ENCODE peak calls at places on chromosomes 6 and 20, in eight cellular contexts. One of them, this sample, is unnamed.
A peak's percentile ranks its signal among the peaks of the same experiment; 100 is the strongest.

GRCh38 chr6:167512926-167513325 is 188.0 kb downstream of the TTLL2 start:
- DNase-seq in fibroblast of pulmonary artery: no peak
- DNase-seq in HFFc6: no peak
- DNase-seq in WTC11: no peak
- DNase-seq in astrocyte of the cerebellum: no peak
- DNase-seq in astrocyte of the spinal cord: no peak
- DNase-seq in tibial artery: no peak
- DNase-seq in PC-9: no peak
- DNase-seq in this sample: no peak

GRCh38 chr6:20708367-20709124 is 174.3 kb downstream of the CDKAL1 start:
- DNase-seq in fibroblast of pulmonary artery: no peak
- DNase-seq in HFFc6: no peak
- DNase-seq in WTC11: no peak
- DNase-seq in astrocyte of the cerebellum: peak; percentile 74
- DNase-seq in astrocyte of the spinal cord: peak; percentile 67
- DNase-seq in tibial artery: no peak
- DNase-seq in PC-9: no peak
- DNase-seq in this sample: no peak

GRCh38 chr6:13009031-13009430 is 292.5 kb downstream of the PHACTR1 start:
- DNase-seq in fibroblast of pulmonary artery: no peak
- DNase-seq in HFFc6: no peak
- DNase-seq in WTC11: no peak
- DNase-seq in astrocyte of the cerebellum: no peak
- DNase-seq in astrocyte of the spinal cord: no peak
- DNase-seq in tibial artery: no peak
- DNase-seq in PC-9: no peak
- DNase-seq in this sample: no peak

GRCh38 chr20:38692436-38693411 is 31.6 kb upstream of the SLC32A1 start:
- DNase-seq in fibroblast of pulmonary artery: peak; percentile 82
- DNase-seq in HFFc6: peak; percentile 54
- DNase-seq in WTC11: peak; percentile 93
- DNase-seq in astrocyte of the cerebellum: peak; percentile 70
- DNase-seq in astrocyte of the spinal cord: peak; percentile 72
- DNase-seq in tibial artery: peak; percentile 52
- DNase-seq in PC-9: peak; percentile 50
- DNase-seq in this sample: peak; percentile 11

GRCh38 chr6:121639041-121639440 is 203.6 kb downstream of the GJA1 start:
- DNase-seq in fibroblast of pulmonary artery: no peak
- DNase-seq in HFFc6: no peak
- DNase-seq in WTC11: no peak
- DNase-seq in astrocyte of the cerebellum: no peak
- DNase-seq in astrocyte of the spinal cord: no peak
- DNase-seq in tibial artery: no peak
- DNase-seq in PC-9: no peak
- DNase-seq in this sample: no peak

GRCh38 chr20:20138301-20139064 is 86.2 kb downstream of the CFAP61 start:
- DNase-seq in fibroblast of pulmonary artery: no peak
- DNase-seq in HFFc6: no peak
- DNase-seq in WTC11: no peak
- DNase-seq in astrocyte of the cerebellum: no peak
- DNase-seq in astrocyte of the spinal cord: no peak
- DNase-seq in tibial artery: no peak
- DNase-seq in PC-9: no peak
- DNase-seq in this sample: no peak

GRCh38 chr6:101268541-101268940 is 125.0 kb upstream of the GRIK2 start:
- DNase-seq in fibroblast of pulmonary artery: no peak
- DNase-seq in HFFc6: peak; percentile 30
- DNase-seq in WTC11: no peak
- DNase-seq in astrocyte of the cerebellum: no peak
- DNase-seq in astrocyte of the spinal cord: no peak
- DNase-seq in tibial artery: no peak
- DNase-seq in PC-9: no peak
- DNase-seq in this sample: no peak

GRCh38 chr6:159044899-159045727 is at the start of gene TAGAP:
- DNase-seq in fibroblast of pulmonary artery: no peak
- DNase-seq in HFFc6: no peak
- DNase-seq in WTC11: no peak
- DNase-seq in astrocyte of the cerebellum: no peak
- DNase-seq in astrocyte of the spinal cord: no peak
- DNase-seq in tibial artery: peak; percentile 75
- DNase-seq in PC-9: no peak
- DNase-seq in this sample: no peak

GRCh38 chr6:160917581-160917980 is 74.0 kb upstream of the MAP3K4 start:
- DNase-seq in fibroblast of pulmonary artery: no peak
- DNase-seq in HFFc6: no peak
- DNase-seq in WTC11: no peak
- DNase-seq in astrocyte of the cerebellum: no peak
- DNase-seq in astrocyte of the spinal cord: no peak
- DNase-seq in tibial artery: no peak
- DNase-seq in PC-9: no peak
- DNase-seq in this sample: no peak

GRCh38 chr6:42112351-42112750 is 30.1 kb downstream of the C6orf132 start:
- DNase-seq in fibroblast of pulmonary artery: no peak
- DNase-seq in HFFc6: no peak
- DNase-seq in WTC11: no peak
- DNase-seq in astrocyte of the cerebellum: no peak
- DNase-seq in astrocyte of the spinal cord: no peak
- DNase-seq in tibial artery: no peak
- DNase-seq in PC-9: no peak
- DNase-seq in this sample: no peak

GRCh38 chr6:1351381-1352008 is 37.9 kb upstream of the FOXF2 start:
- DNase-seq in fibroblast of pulmonary artery: no peak
- DNase-seq in HFFc6: no peak
- DNase-seq in WTC11: no peak
- DNase-seq in astrocyte of the cerebellum: no peak
- DNase-seq in astrocyte of the spinal cord: no peak
- DNase-seq in tibial artery: no peak
- DNase-seq in PC-9: no peak
- DNase-seq in this sample: no peak

GRCh38 chr6:148998704-148999103 is 251.9 kb downstream of the UST start:
- DNase-seq in fibroblast of pulmonary artery: no peak
- DNase-seq in HFFc6: no peak
- DNase-seq in WTC11: no peak
- DNase-seq in astrocyte of the cerebellum: no peak
- DNase-seq in astrocyte of the spinal cord: peak; percentile 43
- DNase-seq in tibial artery: no peak
- DNase-seq in PC-9: no peak
- DNase-seq in this sample: no peak

GRCh38 chr6:27565839-27566779 is 93.2 kb upstream of the ZNF184 start:
- DNase-seq in fibroblast of pulmonary artery: no peak
- DNase-seq in HFFc6: no peak
- DNase-seq in WTC11: peak; percentile 46
- DNase-seq in astrocyte of the cerebellum: no peak
- DNase-seq in astrocyte of the spinal cord: no peak
- DNase-seq in tibial artery: no peak
- DNase-seq in PC-9: no peak
- DNase-seq in this sample: no peak

GRCh38 chr6:11370191-11371018 is 137.9 kb upstream of the NEDD9 start:
- DNase-seq in fibroblast of pulmonary artery: peak; percentile 62
- DNase-seq in HFFc6: no peak
- DNase-seq in WTC11: no peak
- DNase-seq in astrocyte of the cerebellum: no peak
- DNase-seq in astrocyte of the spinal cord: no peak
- DNase-seq in tibial artery: no peak
- DNase-seq in PC-9: no peak
- DNase-seq in this sample: no peak

GRCh38 chr6:2468601-2468955 is 223.2 kb upstream of the GMDS start:
- DNase-seq in fibroblast of pulmonary artery: peak; percentile 20
- DNase-seq in HFFc6: no peak
- DNase-seq in WTC11: no peak
- DNase-seq in astrocyte of the cerebellum: no peak
- DNase-seq in astrocyte of the spinal cord: no peak
- DNase-seq in tibial artery: no peak
- DNase-seq in PC-9: peak; percentile 35
- DNase-seq in this sample: no peak

GRCh38 chr6:136593748-136594490 is 43.7 kb upstream of the MAP7 start:
- DNase-seq in fibroblast of pulmonary artery: peak; percentile 99
- DNase-seq in HFFc6: peak; percentile 99
- DNase-seq in WTC11: no peak
- DNase-seq in astrocyte of the cerebellum: peak; percentile 95
- DNase-seq in astrocyte of the spinal cord: peak; percentile 98
- DNase-seq in tibial artery: no peak
- DNase-seq in PC-9: peak; percentile 96
- DNase-seq in this sample: peak; percentile 98

GRCh38 chr6:119431799-119432198 is 82.2 kb upstream of the MAN1A1 start:
- DNase-seq in fibroblast of pulmonary artery: no peak
- DNase-seq in HFFc6: no peak
- DNase-seq in WTC11: no peak
- DNase-seq in astrocyte of the cerebellum: no peak
- DNase-seq in astrocyte of the spinal cord: no peak
- DNase-seq in tibial artery: no peak
- DNase-seq in PC-9: no peak
- DNase-seq in this sample: no peak

GRCh38 chr6:170374571-170375444 is 68.2 kb downstream of the FAM120B start:
- DNase-seq in fibroblast of pulmonary artery: peak; percentile 49
- DNase-seq in HFFc6: no peak
- DNase-seq in WTC11: no peak
- DNase-seq in astrocyte of the cerebellum: no peak
- DNase-seq in astrocyte of the spinal cord: no peak
- DNase-seq in tibial artery: no peak
- DNase-seq in PC-9: no peak
- DNase-seq in this sample: no peak

GRCh38 chr6:15485875-15486274 is 177.0 kb downstream of the DTNBP1 start:
- DNase-seq in fibroblast of pulmonary artery: no peak
- DNase-seq in HFFc6: no peak
- DNase-seq in WTC11: no peak
- DNase-seq in astrocyte of the cerebellum: no peak
- DNase-seq in astrocyte of the spinal cord: no peak
- DNase-seq in tibial artery: no peak
- DNase-seq in PC-9: peak; percentile 62
- DNase-seq in this sample: no peak

GRCh38 chr6:166365221-166365620 is 17.5 kb downstream of the MPC1 start:
- DNase-seq in fibroblast of pulmonary artery: peak; percentile 78
- DNase-seq in HFFc6: peak; percentile 48
- DNase-seq in WTC11: no peak
- DNase-seq in astrocyte of the cerebellum: peak; percentile 67
- DNase-seq in astrocyte of the spinal cord: peak; percentile 75
- DNase-seq in tibial artery: no peak
- DNase-seq in PC-9: no peak
- DNase-seq in this sample: no peak

GRCh38 chr6:135506270-135506997 is 8.9 kb upstream of the AHI1 start:
- DNase-seq in fibroblast of pulmonary artery: peak; percentile 82
- DNase-seq in HFFc6: peak; percentile 53
- DNase-seq in WTC11: no peak
- DNase-seq in astrocyte of the cerebellum: peak; percentile 54
- DNase-seq in astrocyte of the spinal cord: peak; percentile 65
- DNase-seq in tibial artery: no peak
- DNase-seq in PC-9: peak; percentile 45
- DNase-seq in this sample: no peak

GRCh38 chr20:57654998-57655811 is 35.0 kb upstream of the ZBP1 start:
- DNase-seq in fibroblast of pulmonary artery: no peak
- DNase-seq in HFFc6: no peak
- DNase-seq in WTC11: peak; percentile 52
- DNase-seq in astrocyte of the cerebellum: no peak
- DNase-seq in astrocyte of the spinal cord: no peak
- DNase-seq in tibial artery: peak; percentile 63
- DNase-seq in PC-9: no peak
- DNase-seq in this sample: no peak
- TF ChIP-seq CTCF in fibroblast of pulmonary artery: no peak
- TF ChIP-seq CTCF in HFFc6: no peak
- TF ChIP-seq CTCF in WTC11: no peak
- TF ChIP-seq CTCF in astrocyte of the cerebellum: no peak
- TF ChIP-seq CTCF in astrocyte of the spinal cord: no peak
- TF ChIP-seq CTCF in tibial artery: no peak
- TF ChIP-seq CTCF in PC-9: no peak
- TF ChIP-seq CTCF in this sample: no peak

GRCh38 chr20:48405909-48406308 is 421.9 kb downstream of the PREX1 start:
- DNase-seq in fibroblast of pulmonary artery: no peak
- DNase-seq in HFFc6: no peak
- DNase-seq in WTC11: peak; percentile 55
- DNase-seq in astrocyte of the cerebellum: no peak
- DNase-seq in astrocyte of the spinal cord: no peak
- DNase-seq in tibial artery: no peak
- DNase-seq in PC-9: no peak
- DNase-seq in this sample: no peak

GRCh38 chr20:48407710-48408109 is 420.1 kb downstream of the PREX1 start:
- DNase-seq in fibroblast of pulmonary artery: no peak
- DNase-seq in HFFc6: no peak
- DNase-seq in WTC11: no peak
- DNase-seq in astrocyte of the cerebellum: no peak
- DNase-seq in astrocyte of the spinal cord: no peak
- DNase-seq in tibial artery: no peak
- DNase-seq in PC-9: no peak
- DNase-seq in this sample: no peak

GRCh38 chr20:48406462-48407235 is 421.1 kb downstream of the PREX1 start:
- DNase-seq in fibroblast of pulmonary artery: no peak
- DNase-seq in HFFc6: no peak
- DNase-seq in WTC11: no peak
- DNase-seq in astrocyte of the cerebellum: no peak
- DNase-seq in astrocyte of the spinal cord: no peak
- DNase-seq in tibial artery: no peak
- DNase-seq in PC-9: no peak
- DNase-seq in this sample: no peak

GRCh38 chr20:48403362-48403761 is 424.4 kb downstream of the PREX1 start:
- DNase-seq in fibroblast of pulmonary artery: no peak
- DNase-seq in HFFc6: no peak
- DNase-seq in WTC11: no peak
- DNase-seq in astrocyte of the cerebellum: no peak
- DNase-seq in astrocyte of the spinal cord: no peak
- DNase-seq in tibial artery: no peak
- DNase-seq in PC-9: peak; percentile 16
- DNase-seq in this sample: no peak

GRCh38 chr20:48404598-48404997 is 423.2 kb downstream of the PREX1 start:
- DNase-seq in fibroblast of pulmonary artery: no peak
- DNase-seq in HFFc6: no peak
- DNase-seq in WTC11: no peak
- DNase-seq in astrocyte of the cerebellum: no peak
- DNase-seq in astrocyte of the spinal cord: no peak
- DNase-seq in tibial artery: no peak
- DNase-seq in PC-9: no peak
- DNase-seq in this sample: no peak
- TF ChIP-seq CTCF in fibroblast of pulmonary artery: no peak
- TF ChIP-seq CTCF in HFFc6: peak; percentile 36
- TF ChIP-seq CTCF in WTC11: no peak
- TF ChIP-seq CTCF in astrocyte of the cerebellum: no peak
- TF ChIP-seq CTCF in astrocyte of the spinal cord: no peak
- TF ChIP-seq CTCF in tibial artery: no peak
- TF ChIP-seq CTCF in PC-9: peak; percentile 53
- TF ChIP-seq CTCF in this sample: no peak

DNA sequence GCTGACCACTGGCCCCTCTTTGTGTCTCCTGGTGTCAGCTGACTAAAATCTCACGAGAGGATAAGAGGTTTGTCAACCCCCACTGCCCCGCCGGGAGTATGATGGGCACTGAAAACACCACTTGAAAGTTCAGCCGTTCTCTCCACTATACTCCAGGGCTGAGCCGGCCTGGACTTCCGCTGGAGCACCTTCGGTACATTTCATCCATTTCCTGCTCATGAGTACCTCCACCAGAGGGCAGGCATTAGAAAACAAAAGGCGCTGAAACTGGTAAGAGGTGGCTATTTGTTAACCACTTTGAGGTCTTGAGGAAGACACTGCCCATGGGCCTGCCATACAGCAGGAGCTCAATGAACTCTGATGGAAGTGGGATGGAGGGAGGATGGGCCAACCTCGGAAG is 17.9 kb upstream of the ANKRD60 start:
- DNase-seq in fibroblast of pulmonary artery: peak; percentile 57
- DNase-seq in HFFc6: no peak
- DNase-seq in WTC11: peak; percentile 30
- DNase-seq in astrocyte of the cerebellum: no peak
- DNase-seq in astrocyte of the spinal cord: peak; percentile 32
- DNase-seq in tibial artery: no peak
- DNase-seq in PC-9: no peak
- DNase-seq in this sample: no peak
- TF ChIP-seq CTCF in fibroblast of pulmonary artery: peak; percentile 42
- TF ChIP-seq CTCF in HFFc6: peak; percentile 70
- TF ChIP-seq CTCF in WTC11: no peak
- TF ChIP-seq CTCF in astrocyte of the cerebellum: peak; percentile 44
- TF ChIP-seq CTCF in astrocyte of the spinal cord: peak; percentile 50
- TF ChIP-seq CTCF in tibial artery: no peak
- TF ChIP-seq CTCF in PC-9: peak; percentile 44
- TF ChIP-seq CTCF in this sample: peak; percentile 22

GRCh38 chr6:53089948-53090347 is 24.7 kb downstream of the FBXO9 start:
- DNase-seq in fibroblast of pulmonary artery: no peak
- DNase-seq in HFFc6: no peak
- DNase-seq in WTC11: no peak
- DNase-seq in astrocyte of the cerebellum: no peak
- DNase-seq in astrocyte of the spinal cord: no peak
- DNase-seq in tibial artery: no peak
- DNase-seq in PC-9: no peak
- DNase-seq in this sample: no peak
- TF ChIP-seq CTCF in fibroblast of pulmonary artery: no peak
- TF ChIP-seq CTCF in HFFc6: no peak
- TF ChIP-seq CTCF in WTC11: no peak
- TF ChIP-seq CTCF in astrocyte of the cerebellum: no peak
- TF ChIP-seq CTCF in astrocyte of the spinal cord: no peak
- TF ChIP-seq CTCF in tibial artery: no peak
- TF ChIP-seq CTCF in PC-9: no peak
- TF ChIP-seq CTCF in this sample: no peak